ENCODE peak calls at places on chromosomes 6 and 20, in seven cellular contexts. One of them, this sample, is unnamed.

GRCh38 chr6:42118162-42119001 is 24.0 kb downstream of the C6orf132 start:
- DNase-seq in HCT116: no peak
- DNase-seq in K562: no peak
- DNase-seq in GM12878: no peak
- DNase-seq in H1: no peak
- DNase-seq in HEK293T: no peak
- DNase-seq in HepG2: peak; percentile 83
- DNase-seq in this sample: no peak

GRCh38 chr6:30591008-30591407 is 19.8 kb downstream of the ABCF1 start:
- DNase-seq in GM12878: no peak
- DNase-seq in K562: peak; percentile 36
- DNase-seq in HEK293T: no peak
- DNase-seq in H1: no peak
- DNase-seq in HCT116: no peak
- DNase-seq in HepG2: no peak
- DNase-seq in this sample: no peak

GRCh38 chr6:99613705-99614429 is 7.2 kb downstream of the PRDM13 start:
- DNase-seq in GM12878: no peak
- DNase-seq in K562: no peak
- DNase-seq in HepG2: no peak
- DNase-seq in HEK293T: peak; percentile 52
- DNase-seq in H1: no peak
- DNase-seq in HCT116: no peak
- DNase-seq in this sample: peak; percentile 38

GRCh38 chr6:86936834-86937218 is 502 bp upstream of the HTR1E start:
- DNase-seq in HCT116: no peak
- DNase-seq in HEK293T: no peak
- DNase-seq in GM12878: no peak
- DNase-seq in H1: peak; percentile 83
- DNase-seq in K562: no peak
- DNase-seq in HepG2: no peak
- DNase-seq in this sample: peak; percentile 91

GRCh38 chr20:59120919-59121318 is 42.7 kb upstream of the ZNF831 start:
- DNase-seq in HepG2: no peak
- DNase-seq in HEK293T: no peak
- DNase-seq in HCT116: no peak
- DNase-seq in K562: no peak
- DNase-seq in H1: no peak
- DNase-seq in GM12878: no peak
- DNase-seq in this sample: no peak

GRCh38 chr6:44076366-44077200 is 50.7 kb downstream of the MRPL14 start:
- DNase-seq in H1: no peak
- DNase-seq in HCT116: no peak
- DNase-seq in K562: peak; percentile 91
- DNase-seq in HEK293T: peak; percentile 48
- DNase-seq in HepG2: no peak
- DNase-seq in GM12878: no peak
- DNase-seq in this sample: no peak

GRCh38 chr6:17045581-17046322 is 56.1 kb upstream of the STMND1 start:
- DNase-seq in K562: no peak
- DNase-seq in H1: no peak
- DNase-seq in HCT116: no peak
- DNase-seq in HEK293T: no peak
- DNase-seq in GM12878: no peak
- DNase-seq in HepG2: no peak
- DNase-seq in this sample: no peak

GRCh38 chr6:10404799-10405524 is 9.9 kb downstream of the TFAP2A start:
- DNase-seq in HEK293T: no peak
- DNase-seq in HCT116: no peak
- DNase-seq in H1: no peak
- DNase-seq in K562: peak; percentile 61
- DNase-seq in GM12878: no peak
- DNase-seq in HepG2: no peak
- DNase-seq in this sample: no peak

GRCh38 chr6:6699741-6700367 is 111.3 kb downstream of the LY86 start:
- DNase-seq in HepG2: no peak
- DNase-seq in GM12878: no peak
- DNase-seq in H1: no peak
- DNase-seq in HEK293T: no peak
- DNase-seq in HCT116: peak; percentile 58
- DNase-seq in K562: peak; percentile 70
- DNase-seq in this sample: no peak

GRCh38 chr6:157430834-157431233 is 49.8 kb downstream of the ZDHHC14 start:
- DNase-seq in HEK293T: no peak
- DNase-seq in H1: no peak
- DNase-seq in HepG2: no peak
- DNase-seq in K562: no peak
- DNase-seq in GM12878: no peak
- DNase-seq in HCT116: no peak
- DNase-seq in this sample: no peak

GRCh38 chr6:166253277-166254229 is 54.6 kb downstream of the PRR18 start:
- DNase-seq in HEK293T: no peak
- DNase-seq in K562: peak; percentile 25
- DNase-seq in HCT116: no peak
- DNase-seq in H1: no peak
- DNase-seq in HepG2: no peak
- DNase-seq in GM12878: no peak
- DNase-seq in this sample: peak; percentile 45

GRCh38 chr6:411402-412145 is 20.0 kb downstream of the IRF4 start:
- DNase-seq in HEK293T: no peak
- DNase-seq in H1: no peak
- DNase-seq in GM12878: no peak
- DNase-seq in HCT116: no peak
- DNase-seq in K562: no peak
- DNase-seq in HepG2: no peak
- DNase-seq in this sample: no peak

GRCh38 chr20:28562510-28562898 is 2695.0 kb upstream of the DEFB115 start:
- DNase-seq in HepG2: no peak
- DNase-seq in HEK293T: no peak
- DNase-seq in HCT116: no peak
- DNase-seq in H1: no peak
- DNase-seq in GM12878: no peak
- DNase-seq in K562: peak; percentile 24
- DNase-seq in this sample: no peak

GRCh38 chr6:7615611-7616383 is 25.8 kb downstream of the SNRNP48 start:
- DNase-seq in HEK293T: peak; percentile 62
- DNase-seq in K562: peak; percentile 77
- DNase-seq in HepG2: peak; percentile 72
- DNase-seq in H1: no peak
- DNase-seq in HCT116: peak; percentile 48
- DNase-seq in GM12878: no peak
- DNase-seq in this sample: peak; percentile 35

GRCh38 chr6:31734703-31735500 is 1.4 kb downstream of the CLIC1 start:
- DNase-seq in GM12878: peak; percentile 60
- DNase-seq in H1: peak; percentile 56
- DNase-seq in HepG2: peak; percentile 65
- DNase-seq in K562: peak; percentile 96
- DNase-seq in HCT116: no peak
- DNase-seq in HEK293T: no peak
- DNase-seq in this sample: no peak

GRCh38 chr6:150263765-150264415 is 104.9 kb upstream of the IYD start:
- DNase-seq in K562: no peak
- DNase-seq in HepG2: no peak
- DNase-seq in HEK293T: no peak
- DNase-seq in H1: no peak
- DNase-seq in GM12878: no peak
- DNase-seq in HCT116: no peak
- DNase-seq in this sample: no peak

GRCh38 chr20:58361549-58361948 is 27.5 kb upstream of the VAPB start:
- DNase-seq in H1: no peak
- DNase-seq in GM12878: no peak
- DNase-seq in HCT116: no peak
- DNase-seq in HEK293T: no peak
- DNase-seq in HepG2: no peak
- DNase-seq in K562: no peak
- DNase-seq in this sample: no peak

GRCh38 chr6:21972516-21972915 is 324.3 kb downstream of the PRL start:
- DNase-seq in H1: no peak
- DNase-seq in GM12878: no peak
- DNase-seq in HCT116: no peak
- DNase-seq in HepG2: no peak
- DNase-seq in K562: no peak
- DNase-seq in HEK293T: no peak
- DNase-seq in this sample: no peak

GRCh38 chr6:14721103-14721758 is 524.6 kb upstream of the JARID2 start:
- DNase-seq in HepG2: peak; percentile 32
- DNase-seq in H1: no peak
- DNase-seq in GM12878: no peak
- DNase-seq in HEK293T: no peak
- DNase-seq in HCT116: no peak
- DNase-seq in K562: no peak
- DNase-seq in this sample: no peak

GRCh38 chr6:16974387-16974673 is 127.5 kb upstream of the STMND1 start:
- DNase-seq in HCT116: no peak
- DNase-seq in HepG2: no peak
- DNase-seq in GM12878: no peak
- DNase-seq in H1: no peak
- DNase-seq in K562: no peak
- DNase-seq in HEK293T: no peak
- DNase-seq in this sample: no peak

GRCh38 chr6:125099211-125100017 is 54.2 kb upstream of the TPD52L1 start:
- DNase-seq in K562: peak; percentile 89
- DNase-seq in GM12878: no peak
- DNase-seq in HCT116: peak; percentile 49
- DNase-seq in H1: peak; percentile 15
- DNase-seq in HEK293T: peak; percentile 72
- DNase-seq in HepG2: no peak
- DNase-seq in this sample: peak; percentile 66

GRCh38 chr20:57381596-57382503 is 9.3 kb upstream of the RBM38 start:
- DNase-seq in HCT116: peak; percentile 39
- DNase-seq in K562: peak; percentile 86
- DNase-seq in GM12878: no peak
- DNase-seq in HepG2: peak; percentile 71
- DNase-seq in H1: no peak
- DNase-seq in HEK293T: peak; percentile 81
- DNase-seq in this sample: peak; percentile 85

GRCh38 chr20:57482148-57482547 is 42.8 kb downstream of the CTCFL start:
- DNase-seq in HepG2: no peak
- DNase-seq in GM12878: no peak
- DNase-seq in K562: no peak
- DNase-seq in H1: no peak
- DNase-seq in HEK293T: no peak
- DNase-seq in HCT116: no peak
- DNase-seq in this sample: no peak

GRCh38 chr20:53631909-53632662 is 38.4 kb upstream of the ZNF217 start:
- DNase-seq in GM12878: no peak
- DNase-seq in H1: no peak
- DNase-seq in HCT116: no peak
- DNase-seq in HEK293T: no peak
- DNase-seq in K562: no peak
- DNase-seq in HepG2: no peak
- DNase-seq in this sample: no peak

GRCh38 chr6:158040051-158040803 is 58.6 kb downstream of the SYNJ2 start:
- DNase-seq in H1: no peak
- DNase-seq in GM12878: peak; percentile 58
- DNase-seq in HepG2: peak; percentile 99
- DNase-seq in HEK293T: peak; percentile 51
- DNase-seq in HCT116: peak; percentile 83
- DNase-seq in K562: peak; percentile 95
- DNase-seq in this sample: no peak

GRCh38 chr6:45956176-45956575 is 59.5 kb downstream of the CLIC5 start:
- DNase-seq in K562: no peak
- DNase-seq in HCT116: no peak
- DNase-seq in HepG2: no peak
- DNase-seq in HEK293T: no peak
- DNase-seq in GM12878: no peak
- DNase-seq in H1: no peak
- DNase-seq in this sample: no peak
- TF ChIP-seq SP1 in K562: no peak
- TF ChIP-seq SP1 in HCT116: no peak
- TF ChIP-seq SP1 in HepG2: no peak
- TF ChIP-seq SP1 in HEK293T: no peak
- TF ChIP-seq SP1 in GM12878: no peak
- TF ChIP-seq SP1 in H1: no peak
- TF ChIP-seq SP1 in this sample: no peak

GRCh38 chr20:47629907-47630306 is 128.2 kb downstream of the NCOA3 start:
- DNase-seq in HepG2: no peak
- DNase-seq in K562: no peak
- DNase-seq in GM12878: no peak
- DNase-seq in H1: no peak
- DNase-seq in HEK293T: no peak
- DNase-seq in HCT116: no peak
- DNase-seq in this sample: no peak
- TF ChIP-seq SP1 in HepG2: no peak
- TF ChIP-seq SP1 in K562: no peak
- TF ChIP-seq SP1 in GM12878: no peak
- TF ChIP-seq SP1 in H1: no peak
- TF ChIP-seq SP1 in HEK293T: no peak
- TF ChIP-seq SP1 in HCT116: no peak
- TF ChIP-seq SP1 in this sample: no peak

GRCh38 chr20:41552295-41553068 is 65.7 kb downstream of the CHD6 start:
- DNase-seq in H1: no peak
- DNase-seq in HEK293T: no peak
- DNase-seq in K562: no peak
- DNase-seq in GM12878: no peak
- DNase-seq in HCT116: no peak
- DNase-seq in HepG2: no peak
- DNase-seq in this sample: no peak
- TF ChIP-seq SP1 in H1: no peak
- TF ChIP-seq SP1 in HEK293T: no peak
- TF ChIP-seq SP1 in K562: no peak
- TF ChIP-seq SP1 in GM12878: no peak
- TF ChIP-seq SP1 in HCT116: no peak
- TF ChIP-seq SP1 in HepG2: no peak
- TF ChIP-seq SP1 in this sample: no peak

GRCh38 chr20:24585796-24586522 is 116.5 kb downstream of the SYNDIG1 start:
- DNase-seq in K562: no peak
- DNase-seq in GM12878: no peak
- DNase-seq in H1: no peak
- DNase-seq in HEK293T: no peak
- DNase-seq in HepG2: no peak
- DNase-seq in HCT116: no peak
- DNase-seq in this sample: no peak

GRCh38 chr20:24587384-24588046 is 118.1 kb downstream of the SYNDIG1 start:
- DNase-seq in H1: no peak
- DNase-seq in GM12878: no peak
- DNase-seq in HEK293T: no peak
- DNase-seq in HepG2: no peak
- DNase-seq in K562: no peak
- DNase-seq in HCT116: no peak
- DNase-seq in this sample: no peak

GRCh38 chr20:24584538-24585356 is 115.3 kb downstream of the SYNDIG1 start:
- DNase-seq in GM12878: no peak
- DNase-seq in HCT116: no peak
- DNase-seq in K562: no peak
- DNase-seq in HEK293T: no peak
- DNase-seq in HepG2: no peak
- DNase-seq in H1: no peak
- DNase-seq in this sample: no peak

GRCh38 chr20:24588047-24588635 is 118.7 kb downstream of the SYNDIG1 start:
- DNase-seq in HepG2: no peak
- DNase-seq in K562: no peak
- DNase-seq in HCT116: no peak
- DNase-seq in GM12878: no peak
- DNase-seq in H1: no peak
- DNase-seq in HEK293T: no peak
- DNase-seq in this sample: no peak

DNA sequence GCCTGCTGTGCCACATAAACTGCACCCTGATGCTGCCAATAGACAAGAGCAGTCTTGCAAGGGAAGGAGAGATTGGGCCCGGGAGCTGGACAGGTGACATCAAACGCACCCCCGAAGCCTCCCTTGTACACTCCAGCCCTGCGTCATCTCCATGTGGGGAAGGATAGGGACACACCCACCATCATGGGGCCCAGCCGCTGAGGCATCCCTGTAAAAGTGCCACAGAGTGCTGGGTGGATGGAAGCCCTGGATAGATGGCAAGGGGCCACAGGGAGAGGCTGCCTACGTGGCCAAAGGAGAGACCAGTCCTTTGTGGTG is 117.1 kb downstream of the SYNDIG1 start:
- DNase-seq in H1: no peak
- DNase-seq in HepG2: no peak
- DNase-seq in HEK293T: no peak
- DNase-seq in K562: no peak
- DNase-seq in HCT116: no peak
- DNase-seq in GM12878: no peak
- DNase-seq in this sample: no peak
- TF ChIP-seq SP1 in H1: no peak
- TF ChIP-seq SP1 in HepG2: no peak
- TF ChIP-seq SP1 in HEK293T: no peak
- TF ChIP-seq SP1 in K562: no peak
- TF ChIP-seq SP1 in HCT116: no peak
- TF ChIP-seq SP1 in GM12878: no peak
- TF ChIP-seq SP1 in this sample: no peak

This sample was measured in WTC11.